ENCODE peak calls at places on chromosomes 1 and 21, in six cellular contexts. One of them, this sample, is unnamed.
A peak's percentile ranks its signal among the peaks of the same experiment; 100 is the strongest.

GRCh38 chr1:158121604-158122254 is 59.0 kb upstream of the CD1D start:
- DNase-seq in foreskin fibroblast: peak; percentile 76
- DNase-seq in Caco-2: peak; percentile 67
- DNase-seq in cardiac muscle cell: peak; percentile 65
- DNase-seq in BJ: no peak
- DNase-seq in right atrium auricular region: no peak
- DNase-seq in this sample: no peak

GRCh38 chr1:9246215-9246614 is 11.6 kb downstream of the H6PD start:
- DNase-seq in foreskin fibroblast: no peak
- DNase-seq in Caco-2: no peak
- DNase-seq in cardiac muscle cell: no peak
- DNase-seq in BJ: no peak
- DNase-seq in right atrium auricular region: no peak
- DNase-seq in this sample: no peak

GRCh38 chr21:42518216-42518615 is 4.6 kb downstream of the SLC37A1 start:
- DNase-seq in foreskin fibroblast: no peak
- DNase-seq in Caco-2: no peak
- DNase-seq in cardiac muscle cell: no peak
- DNase-seq in BJ: no peak
- DNase-seq in right atrium auricular region: no peak
- DNase-seq in this sample: no peak

GRCh38 chr1:202586018-202586821 is 124.0 kb downstream of the SYT2 start:
- DNase-seq in foreskin fibroblast: peak; percentile 70
- DNase-seq in Caco-2: no peak
- DNase-seq in cardiac muscle cell: no peak
- DNase-seq in BJ: no peak
- DNase-seq in right atrium auricular region: peak; percentile 73
- DNase-seq in this sample: no peak

GRCh38 chr1:9629445-9630201 is 21.9 kb upstream of the PIK3CD start:
- DNase-seq in foreskin fibroblast: no peak
- DNase-seq in Caco-2: no peak
- DNase-seq in cardiac muscle cell: no peak
- DNase-seq in BJ: no peak
- DNase-seq in right atrium auricular region: no peak
- DNase-seq in this sample: no peak

GRCh38 chr1:62288669-62289068 is 30.6 kb downstream of the KANK4 start:
- DNase-seq in foreskin fibroblast: no peak
- DNase-seq in Caco-2: no peak
- DNase-seq in cardiac muscle cell: no peak
- DNase-seq in BJ: no peak
- DNase-seq in right atrium auricular region: no peak
- DNase-seq in this sample: no peak

GRCh38 chr1:41422306-41422705 is 61.1 kb downstream of the FOXO6 start:
- DNase-seq in foreskin fibroblast: no peak
- DNase-seq in Caco-2: no peak
- DNase-seq in cardiac muscle cell: no peak
- DNase-seq in BJ: no peak
- DNase-seq in right atrium auricular region: no peak
- DNase-seq in this sample: no peak

GRCh38 chr1:12314328-12314903 is 84.6 kb downstream of the VPS13D start:
- DNase-seq in foreskin fibroblast: peak; percentile 39
- DNase-seq in Caco-2: no peak
- DNase-seq in cardiac muscle cell: peak; percentile 28
- DNase-seq in BJ: no peak
- DNase-seq in right atrium auricular region: no peak
- DNase-seq in this sample: no peak

GRCh38 chr1:7227654-7228053 is 442.4 kb downstream of the CAMTA1 start:
- DNase-seq in foreskin fibroblast: no peak
- DNase-seq in Caco-2: no peak
- DNase-seq in cardiac muscle cell: no peak
- DNase-seq in BJ: no peak
- DNase-seq in right atrium auricular region: no peak
- DNase-seq in this sample: peak; percentile 56

GRCh38 chr21:39180429-39181019 is 2.7 kb downstream of the PSMG1 start:
- DNase-seq in foreskin fibroblast: peak; percentile 16
- DNase-seq in Caco-2: no peak
- DNase-seq in cardiac muscle cell: no peak
- DNase-seq in BJ: no peak
- DNase-seq in right atrium auricular region: no peak
- DNase-seq in this sample: no peak

GRCh38 chr1:245180496-245180895 is 25.7 kb downstream of the KIF26B start:
- DNase-seq in foreskin fibroblast: no peak
- DNase-seq in Caco-2: no peak
- DNase-seq in cardiac muscle cell: no peak
- DNase-seq in BJ: no peak
- DNase-seq in right atrium auricular region: no peak
- DNase-seq in this sample: no peak

GRCh38 chr1:42698081-42698813 is 16.0 kb downstream of the YBX1 start:
- DNase-seq in foreskin fibroblast: no peak
- DNase-seq in Caco-2: no peak
- DNase-seq in cardiac muscle cell: no peak
- DNase-seq in BJ: no peak
- DNase-seq in right atrium auricular region: no peak
- DNase-seq in this sample: no peak

GRCh38 chr1:29793653-29794348 is 557.5 kb downstream of the PTPRU start:
- DNase-seq in foreskin fibroblast: no peak
- DNase-seq in Caco-2: no peak
- DNase-seq in cardiac muscle cell: no peak
- DNase-seq in BJ: no peak
- DNase-seq in right atrium auricular region: no peak
- DNase-seq in this sample: no peak

GRCh38 chr1:221439008-221439733 is 302.7 kb downstream of the DUSP10 start:
- DNase-seq in foreskin fibroblast: peak; percentile 90
- DNase-seq in Caco-2: no peak
- DNase-seq in cardiac muscle cell: no peak
- DNase-seq in BJ: no peak
- DNase-seq in right atrium auricular region: no peak
- DNase-seq in this sample: no peak

GRCh38 chr1:174159253-174160108 is at the start of gene RABGAP1L:
- DNase-seq in foreskin fibroblast: peak; percentile 99
- DNase-seq in Caco-2: peak; percentile 95
- DNase-seq in cardiac muscle cell: peak; percentile 96
- DNase-seq in BJ: peak; percentile 71
- DNase-seq in right atrium auricular region: peak; percentile 89
- DNase-seq in this sample: peak; percentile 98
- TF ChIP-seq CTCF in foreskin fibroblast: no peak
- TF ChIP-seq CTCF in Caco-2: no peak
- TF ChIP-seq CTCF in cardiac muscle cell: no peak
- TF ChIP-seq CTCF in BJ: no peak
- TF ChIP-seq CTCF in right atrium auricular region: no peak
- TF ChIP-seq CTCF in this sample: peak; percentile 3

GRCh38 chr1:38502772-38503171 is 356.8 kb downstream of the RRAGC start:
- DNase-seq in foreskin fibroblast: no peak
- DNase-seq in Caco-2: no peak
- DNase-seq in cardiac muscle cell: peak; percentile 36
- DNase-seq in BJ: no peak
- DNase-seq in right atrium auricular region: no peak
- DNase-seq in this sample: no peak
- TF ChIP-seq CTCF in foreskin fibroblast: no peak
- TF ChIP-seq CTCF in Caco-2: no peak
- TF ChIP-seq CTCF in cardiac muscle cell: no peak
- TF ChIP-seq CTCF in BJ: no peak
- TF ChIP-seq CTCF in right atrium auricular region: no peak
- TF ChIP-seq CTCF in this sample: peak; percentile 30

DNA sequence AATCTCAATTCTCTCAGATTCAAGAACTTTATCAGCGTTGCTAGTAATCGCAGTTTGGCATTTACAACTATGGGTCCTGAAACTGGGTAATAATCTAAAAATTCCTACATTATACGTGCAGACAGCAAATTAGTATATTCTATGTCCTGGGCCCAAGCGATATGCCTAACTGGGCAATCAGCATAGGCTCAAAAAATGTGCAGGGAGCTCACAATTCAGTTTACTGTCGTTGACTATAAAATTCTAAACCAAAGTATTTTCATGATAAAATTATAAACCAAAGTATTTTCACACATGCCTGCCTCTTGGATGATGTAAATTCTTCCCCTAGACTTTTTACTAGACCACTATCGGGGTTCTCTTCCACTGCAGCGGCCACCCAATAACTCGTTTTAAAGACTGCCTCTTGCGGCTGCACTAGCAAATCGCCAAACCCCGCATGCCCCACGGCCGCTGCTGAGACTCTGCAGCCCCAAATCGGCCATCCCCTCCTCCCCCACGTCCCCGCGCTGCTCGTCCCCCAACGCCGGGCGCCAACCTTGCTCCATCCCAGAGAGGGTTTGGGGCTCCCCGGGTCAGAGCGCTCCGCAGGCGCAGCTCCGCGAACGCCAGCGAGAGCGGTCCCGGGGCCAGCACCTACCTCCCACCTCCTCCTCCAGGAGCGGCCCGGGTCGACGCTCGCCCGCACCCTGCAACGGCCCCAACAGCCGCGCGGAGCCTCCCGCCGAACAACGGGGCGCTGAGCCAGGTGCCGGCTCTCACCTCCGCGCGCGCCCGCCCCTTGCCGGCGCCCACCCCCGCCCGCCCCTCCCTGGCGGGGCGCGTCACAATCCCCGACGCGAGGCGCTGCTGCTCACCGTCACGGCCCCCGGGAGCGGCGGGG is 506 bp downstream of the SSX2IP start:
- DNase-seq in foreskin fibroblast: peak; percentile 75
- DNase-seq in Caco-2: peak; percentile 54
- DNase-seq in cardiac muscle cell: peak; percentile 70
- DNase-seq in BJ: no peak
- DNase-seq in right atrium auricular region: peak; percentile 62
- DNase-seq in this sample: no peak
- TF ChIP-seq CTCF in foreskin fibroblast: no peak
- TF ChIP-seq CTCF in Caco-2: peak; percentile 33
- TF ChIP-seq CTCF in cardiac muscle cell: peak; percentile 36
- TF ChIP-seq CTCF in BJ: peak; percentile 43
- TF ChIP-seq CTCF in right atrium auricular region: no peak
- TF ChIP-seq CTCF in this sample: peak; percentile 54

GRCh38 chr1:19365711-19366110 is 53.6 kb downstream of the SLC66A1 start:
- DNase-seq in foreskin fibroblast: no peak
- DNase-seq in Caco-2: no peak
- DNase-seq in cardiac muscle cell: no peak
- DNase-seq in BJ: no peak
- DNase-seq in right atrium auricular region: no peak
- DNase-seq in this sample: no peak
- TF ChIP-seq CTCF in foreskin fibroblast: no peak
- TF ChIP-seq CTCF in Caco-2: no peak
- TF ChIP-seq CTCF in cardiac muscle cell: no peak
- TF ChIP-seq CTCF in BJ: no peak
- TF ChIP-seq CTCF in right atrium auricular region: no peak
- TF ChIP-seq CTCF in this sample: no peak

This sample was measured in osteocyte.